ENCODE peak calls at places on chromosomes 5 and 9, in nine cellular contexts. P is right lobe of liver; I is naive thymus-derived CD8-positive, alpha-beta T cell; J is aorta; A is T-cell; K is CD4-positive, CD25-positive, alpha-beta regulatory T cell; O is naive thymus-derived CD4-positive, alpha-beta T cell; S is left lung; E is HCT116. W is an unnamed sample.

GRCh38 chr5:170100051-170100943 is 5.4 kb upstream of the FOXI1 start:
- ATAC-seq in P (peak), I (peak), J (peak), A (peak), K (no peak), O (peak), S (peak), E (peak), W (peak)

GRCh38 chr9:131274674-131275331 is 1.5 kb downstream of the FAM78A start:
- ATAC-seq in P (no peak), I (no peak), J (no peak), A (no peak), K (no peak), O (no peak), S (peak), E (no peak), W (no peak)

GRCh38 chr9:111621895-111622480 is 9.1 kb upstream of the DNAJC25 start:
- ATAC-seq in P (peak), I (peak), J (peak), A (no peak), K (peak), O (peak), S (peak), E (peak), W (peak)

GRCh38 chr9:114475412-114476136 is 29.7 kb downstream of the WHRN start:
- ATAC-seq in P (no peak), I (no peak), J (no peak), A (peak), K (peak), O (no peak), S (no peak), E (no peak), W (no peak)

GRCh38 chr9:137833721-137834613 is 43.6 kb upstream of the CACNA1B start:
- ATAC-seq in P (no peak), I (no peak), J (no peak), A (no peak), K (no peak), O (no peak), S (no peak), E (no peak), W (no peak)

GRCh38 chr9:122931851-122932199 is 513 bp upstream of the ZBTB26 start:
- ATAC-seq in P (no peak), I (no peak), J (no peak), A (no peak), K (no peak), O (no peak), S (peak), E (no peak), W (peak)

GRCh38 chr9:132381966-132382541 is 24.6 kb downstream of the TTF1 start:
- ATAC-seq in P (no peak), I (no peak), J (no peak), A (no peak), K (peak), O (peak), S (peak), E (no peak), W (no peak)

GRCh38 chr9:137370865-137371520 is 52.0 kb downstream of the EXD3 start:
- ATAC-seq in P (no peak), I (no peak), J (no peak), A (no peak), K (no peak), O (no peak), S (no peak), E (no peak), W (no peak)

GRCh38 chr9:14107977-14108376 is 206.0 kb downstream of the NFIB start:
- ATAC-seq in P (peak), I (no peak), J (no peak), A (no peak), K (no peak), O (no peak), S (peak), E (no peak), W (no peak)

GRCh38 chr5:137395011-137395755 is 103.9 kb downstream of the SPOCK1 start:
- ATAC-seq in P (no peak), I (no peak), J (no peak), A (no peak), K (no peak), O (no peak), S (no peak), E (no peak), W (peak)

GRCh38 chr9:114919611-114920010 is 10.8 kb downstream of the TNFSF8 start:
- ATAC-seq in P (no peak), I (no peak), J (no peak), A (no peak), K (no peak), O (no peak), S (no peak), E (no peak), W (no peak)

GRCh38 chr9:26727471-26727870 is 165.1 kb downstream of the CAAP1 start:
- ATAC-seq in P (no peak), I (no peak), J (no peak), A (no peak), K (no peak), O (no peak), S (no peak), E (no peak), W (no peak)

GRCh38 chr5:151038292-151038745 is 17.9 kb downstream of the GPX3 start:
- ATAC-seq in P (no peak), I (no peak), J (peak), A (no peak), K (no peak), O (no peak), S (no peak), E (no peak), W (peak)

GRCh38 chr5:169521366-169521983 is 62.1 kb upstream of the SPDL1 start:
- ATAC-seq in P (peak), I (no peak), J (no peak), A (no peak), K (no peak), O (no peak), S (no peak), E (no peak), W (peak)